ENCODE peak calls at places on chromosomes 3 and 15, in ten cellular contexts. F is fibroblast of lung, G is adrenal gland, O is Panc1, Z is AG04450, C is A549, S is hepatocyte, I is dorsolateral prefrontal cortex, V is sigmoid colon, B is PC-3. N is an unnamed sample.

GRCh38 chr3:32347286-32348125 is 44.1 kb upstream of the CMTM7 start:
- DNase-seq in F (peak; percentile 18), G (peak; percentile 30), O (no peak), Z (no peak), C (no peak), S (peak; percentile 55), I (no peak), V (no peak), B (no peak), N (no peak)

GRCh38 chr3:123618768-123619484 is 34.1 kb upstream of the HACD2 start:
- DNase-seq in F (peak; percentile 94), G (peak; percentile 78), O (no peak), Z (peak; percentile 39), C (no peak), S (peak; percentile 58), I (peak; percentile 35), V (peak; percentile 89), B (peak; percentile 80), N (peak; percentile 70)

GRCh38 chr3:81554805-81555204 is 206.6 kb downstream of the GBE1 start:
- DNase-seq in F (peak; percentile 59), G (peak; percentile 14), O (no peak), Z (no peak), C (no peak), S (no peak), I (no peak), V (no peak), B (no peak), N (no peak)

GRCh38 chr15:68205949-68206539 is 912 bp upstream of the CALML4 start:
- DNase-seq in F (no peak), G (peak; percentile 59), O (no peak), Z (no peak), C (no peak), S (peak; percentile 75), I (no peak), V (peak; percentile 85), B (no peak), N (peak; percentile 77)

GRCh38 chr3:34859741-34860140 is 779.6 kb upstream of the ARPP21 start:
- DNase-seq in F (no peak), G (no peak), O (no peak), Z (no peak), C (no peak), S (no peak), I (no peak), V (no peak), B (no peak), N (no peak)

GRCh38 chr3:194138098-194138474 is 2.1 kb downstream of the HES1 start:
- DNase-seq in F (no peak), G (no peak), O (no peak), Z (no peak), C (no peak), S (no peak), I (no peak), V (no peak), B (no peak), N (no peak)

GRCh38 chr15:29935296-29936020 is 113.2 kb upstream of the TJP1 start:
- DNase-seq in F (no peak), G (peak; percentile 7), O (no peak), Z (no peak), C (no peak), S (no peak), I (no peak), V (no peak), B (peak; percentile 59), N (no peak)

GRCh38 chr15:77505556-77505955 is 84.9 kb downstream of the HMG20A start:
- DNase-seq in F (no peak), G (no peak), O (no peak), Z (no peak), C (no peak), S (no peak), I (no peak), V (peak; percentile 38), B (no peak), N (no peak)

GRCh38 chr3:86244897-86245296 is 746.1 kb downstream of the VGLL3 start:
- DNase-seq in F (no peak), G (no peak), O (no peak), Z (no peak), C (no peak), S (no peak), I (no peak), V (no peak), B (no peak), N (no peak)

GRCh38 chr15:65833501-65834220 is 35.6 kb upstream of the RAB11A start:
- DNase-seq in F (no peak), G (peak; percentile 38), O (no peak), Z (no peak), C (no peak), S (no peak), I (no peak), V (no peak), B (peak; percentile 15), N (no peak)

GRCh38 chr15:96052572-96053038 is 277.9 kb upstream of the NR2F2 start:
- DNase-seq in F (no peak), G (no peak), O (no peak), Z (no peak), C (no peak), S (peak; percentile 19), I (no peak), V (no peak), B (no peak), N (no peak)

GRCh38 chr3:45508659-45509037 is 85.9 kb upstream of the LIMD1 start:
- DNase-seq in F (no peak), G (no peak), O (no peak), Z (no peak), C (no peak), S (no peak), I (no peak), V (no peak), B (no peak), N (no peak)

GRCh38 chr15:70810916-70811578 is 42.9 kb downstream of the LARP6 start:
- DNase-seq in F (no peak), G (peak; percentile 15), O (no peak), Z (no peak), C (no peak), S (no peak), I (no peak), V (no peak), B (no peak), N (no peak)

GRCh38 chr15:75646112-75646943 is 1.4 kb upstream of the SNX33 start:
- DNase-seq in F (no peak), G (no peak), O (no peak), Z (no peak), C (no peak), S (no peak), I (no peak), V (no peak), B (no peak), N (no peak)

GRCh38 chr3:31755911-31756658 is 223.4 kb downstream of the STT3B start:
- DNase-seq in F (no peak), G (no peak), O (no peak), Z (no peak), C (no peak), S (no peak), I (no peak), V (no peak), B (no peak), N (no peak)

GRCh38 chr3:57787867-57788623 is 31.9 kb downstream of the SLMAP start:
- DNase-seq in F (no peak), G (peak; percentile 44), O (no peak), Z (no peak), C (no peak), S (no peak), I (no peak), V (no peak), B (peak; percentile 56), N (no peak)

GRCh38 chr3:11140054-11140712 is 14.1 kb upstream of the HRH1 start:
- DNase-seq in F (peak; percentile 79), G (peak; percentile 14), O (no peak), Z (no peak), C (no peak), S (peak; percentile 27), I (no peak), V (no peak), B (peak; percentile 85), N (peak; percentile 68)

GRCh38 chr15:70479056-70479455 is 284.3 kb downstream of the UACA start:
- DNase-seq in F (no peak), G (no peak), O (no peak), Z (no peak), C (no peak), S (no peak), I (no peak), V (no peak), B (no peak), N (no peak)

GRCh38 chr3:134072881-134073582 is 43.3 kb upstream of the SLCO2A1 start:
- DNase-seq in F (no peak), G (no peak), O (no peak), Z (no peak), C (no peak), S (no peak), I (no peak), V (no peak), B (no peak), N (no peak)

DNA sequence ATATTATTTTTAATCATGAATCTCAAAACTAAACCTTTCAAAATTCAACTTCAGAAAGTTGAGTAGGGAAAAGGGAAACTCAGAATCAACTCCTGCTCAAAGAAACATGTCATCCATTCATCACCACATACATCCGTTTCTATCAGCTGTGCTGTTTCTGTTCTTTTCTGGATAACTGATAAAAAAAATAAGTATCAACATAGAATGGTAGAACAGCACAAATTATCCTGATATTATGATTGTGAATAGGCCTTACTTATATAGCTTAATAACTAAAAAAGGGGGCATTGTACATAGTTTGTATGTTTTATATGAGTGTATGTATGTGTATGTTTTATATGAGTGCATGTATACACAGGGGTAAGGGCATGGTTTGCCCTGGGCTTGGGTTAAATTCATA is 3.1 kb downstream of the TM4SF1 start:
- DNase-seq in F (no peak), G (no peak), O (no peak), Z (no peak), C (no peak), S (no peak), I (no peak), V (no peak), B (no peak), N (no peak)
- H3K4me3 ChIP-seq in F (no peak overlapping the region), G (no peak overlapping the region), O (peak overlapping the region; percentile 88), Z (no peak overlapping the region), C (peak overlapping the region; percentile 58), S (no peak overlapping the region), I (peak overlapping the region; percentile 48), V (no peak overlapping the region), B (peak overlapping the region; percentile 90), N (peak overlapping the region; percentile 66)

GRCh38 chr3:127629462-127630403 is 748 bp downstream of the PODXL2 start:
- DNase-seq in F (no peak), G (peak; percentile 28), O (no peak), Z (no peak), C (no peak), S (no peak), I (no peak), V (no peak), B (no peak), N (no peak)
- TF ChIP-seq CTCF in F (no peak), G (no peak), O (no peak), Z (no peak), C (no peak), S (no peak), I (no peak), V (no peak), B (no peak), N (no peak)

GRCh38 chr3:60010778-60011177 is 961.0 kb upstream of the CFAP20DC start:
- DNase-seq in F (no peak), G (no peak), O (no peak), Z (no peak), C (no peak), S (no peak), I (no peak), V (no peak), B (no peak), N (no peak)
- H3K4me3 ChIP-seq in F (no peak overlapping the region), G (no peak overlapping the region), O (no peak overlapping the region), Z (no peak overlapping the region), C (no peak overlapping the region), S (no peak overlapping the region), I (no peak overlapping the region), V (no peak overlapping the region), B (no peak overlapping the region), N (no peak overlapping the region)

GRCh38 chr3:145266368-145266767 is 894.6 kb downstream of the PLOD2 start:
- DNase-seq in F (no peak), G (no peak), O (no peak), Z (no peak), C (no peak), S (no peak), I (no peak), V (no peak), B (peak; percentile 6), N (no peak)
- TF ChIP-seq CTCF in F (peak; percentile 1), G (no peak), O (no peak), Z (no peak), C (no peak), S (no peak), I (no peak), V (no peak), B (peak; percentile 26), N (no peak)